ENCODE peak calls at places on chromosomes 4 and X, in four cellular contexts. Y is CD4-positive, alpha-beta T cell; C is psoas muscle; W is HepG2. U is an unnamed sample.

GRCh38 chrX:96147645-96148044 is 537.0 kb upstream of the DIAPH2 start:
- DNase-seq in Y (no peak), C (no peak), W (no peak), U (no peak)

GRCh38 chr4:15457401-15458201 is 12.1 kb upstream of the CC2D2A start:
- DNase-seq in W (peak), Y (no peak), C (no peak), U (no peak)

GRCh38 chr4:17310269-17310652 is 201.6 kb downstream of the QDPR start:
- DNase-seq in C (no peak), W (no peak), Y (no peak), U (no peak)

GRCh38 chrX:140672840-140673731 is 36.5 kb upstream of the LINC00632 start:
- DNase-seq in W (peak), C (no peak), Y (no peak), U (no peak)

GRCh38 chrX:105703876-105704275 is 118.5 kb upstream of the NRK start:
- DNase-seq in C (no peak), W (no peak), Y (no peak), U (no peak)

GRCh38 chrX:152847281-152847680 is 16.4 kb downstream of the NSDHL start:
- DNase-seq in Y (no peak), C (no peak), W (no peak), U (no peak)

GRCh38 chr4:159227984-159228383 is 125.1 kb downstream of the RAPGEF2 start:
- DNase-seq in Y (no peak), W (peak), C (peak), U (no peak)

GRCh38 chr4:154908168-154908567 is 127.1 kb downstream of the RBM46 start:
- DNase-seq in C (no peak), Y (no peak), W (no peak), U (no peak)

GRCh38 chrX:22081475-22082092 is 49.5 kb downstream of the PHEX start:
- DNase-seq in W (peak), Y (peak), C (peak), U (peak)

GRCh38 chr4:93617596-93617995 is 211.0 kb upstream of the ATOH1 start:
- DNase-seq in W (no peak), C (no peak), Y (no peak), U (no peak)

GRCh38 chrX:150605603-150606002 is 37.2 kb downstream of the MTM1 start:
- DNase-seq in Y (no peak), C (no peak), W (peak), U (no peak)

GRCh38 chrX:102599950-102600579 is 750 bp downstream of the ARMCX5 start:
- DNase-seq in W (no peak), Y (no peak), C (no peak), U (no peak)

GRCh38 chr4:98204236-98204553 is 57.0 kb upstream of the RAP1GDS1 start:
- DNase-seq in C (no peak), Y (no peak), W (no peak), U (no peak)

GRCh38 chr4:123741906-123742305 is 345.3 kb downstream of the SPRY1 start:
- DNase-seq in W (no peak), Y (no peak), C (no peak), U (no peak)

GRCh38 chr4:52824603-52825310 is 37.4 kb upstream of the RASL11B start:
- DNase-seq in Y (no peak), C (no peak), W (peak), U (no peak)

GRCh38 chr4:121690001-121690400 is 6.8 kb downstream of the ANXA5 start:
- DNase-seq in W (no peak), Y (no peak), C (no peak), U (no peak)

GRCh38 chrX:15877380-15877779 is 22.8 kb upstream of the AP1S2 start:
- DNase-seq in W (no peak), C (peak), Y (no peak), U (no peak)

GRCh38 chr4:86579941-86580340 is 14.2 kb upstream of the PTPN13 start:
- DNase-seq in W (no peak), Y (no peak), C (no peak), U (no peak)

GRCh38 chr4:140732780-140733179 is 23.4 kb downstream of the TBC1D9 start:
- DNase-seq in W (no peak), C (no peak), Y (no peak), U (no peak)
- TF ChIP-seq CTCF in W (no peak), C (no peak), Y (no peak), U (no peak)

DNA sequence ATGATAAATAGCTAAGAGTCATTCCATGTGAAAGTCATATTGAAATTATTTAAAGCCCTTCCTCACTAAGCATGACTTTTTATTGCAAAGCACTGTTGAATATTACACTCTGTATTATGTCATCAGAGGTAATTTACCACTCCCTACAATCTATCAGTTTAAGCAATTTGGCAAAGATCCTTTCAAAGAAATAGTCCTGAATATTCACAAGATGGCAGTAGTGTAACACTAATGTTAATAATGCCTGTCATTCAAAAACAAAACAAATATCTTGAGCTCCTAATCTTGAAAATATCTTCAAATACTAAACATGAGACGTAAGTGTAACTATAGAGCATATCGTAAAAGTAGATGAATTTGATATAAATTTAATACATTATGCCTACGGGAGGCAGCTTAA is 208.6 kb upstream of the TECRL start:
- DNase-seq in C (no peak), W (no peak), Y (no peak), U (no peak)
- TF ChIP-seq CTCF in C (no peak), W (peak), Y (no peak), U (no peak)

DNA sequence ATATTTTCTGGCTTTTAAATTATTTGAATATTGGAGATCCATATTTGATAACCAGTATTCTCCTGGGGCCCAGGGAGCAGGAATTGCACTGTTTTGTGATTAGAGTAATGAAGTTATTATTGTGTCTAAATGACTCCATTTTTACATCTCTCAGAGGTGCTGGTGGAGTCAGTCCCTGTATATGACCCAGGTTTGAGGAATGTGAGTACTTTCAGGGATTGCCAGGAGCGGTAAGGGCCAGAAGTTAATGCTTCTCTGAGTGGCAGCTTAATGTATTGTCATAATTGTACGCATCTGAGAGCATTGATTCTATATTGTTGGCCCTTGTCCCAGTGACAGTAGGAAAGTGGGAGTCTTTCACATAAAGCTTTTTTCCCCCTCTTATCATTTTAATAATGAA is 146.3 kb downstream of the GATB start:
- DNase-seq in Y (no peak), W (no peak), C (no peak), U (no peak)
- TF ChIP-seq CTCF in Y (no peak), W (no peak), C (no peak), U (no peak)

DNA sequence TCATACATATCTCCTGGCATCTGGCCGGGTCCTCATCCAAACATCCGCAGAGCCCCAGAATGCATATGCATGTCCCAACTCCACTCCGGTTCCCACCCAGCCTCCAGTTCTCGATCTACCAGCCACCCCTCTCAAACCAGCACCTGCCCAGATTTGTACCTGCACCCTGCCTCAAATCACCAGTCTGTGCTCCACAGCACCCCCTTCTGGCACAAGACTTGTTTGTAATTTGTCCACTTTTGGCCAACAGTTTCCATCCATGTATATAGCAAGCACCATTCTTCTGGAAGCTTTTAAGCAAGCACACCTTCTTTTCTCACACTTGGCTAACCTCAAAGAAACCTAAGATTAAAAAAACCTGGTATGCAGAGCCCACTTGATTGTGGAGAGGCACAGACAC is 644.1 kb downstream of the MID1IP1 start:
- DNase-seq in Y (peak), W (no peak), C (no peak), U (no peak)
- TF ChIP-seq CTCF in Y (no peak), W (peak), C (peak), U (peak)

GRCh38 chr4:169921237-169921636 is 105.0 kb downstream of the MFAP3L start:
- DNase-seq in W (no peak), C (no peak), Y (no peak), U (no peak)
- TF ChIP-seq CTCF in W (no peak), C (no peak), Y (no peak), U (no peak)

GRCh38 chr4:145553375-145553774 is 65.8 kb upstream of the MMAA start:
- DNase-seq in W (no peak), C (no peak), Y (no peak), U (no peak)
- TF ChIP-seq CTCF in W (no peak), C (no peak), Y (no peak), U (no peak)

GRCh38 chrX:138756234-138756633 is 44.7 kb upstream of the FGF13 start:
- DNase-seq in Y (no peak), C (peak), W (no peak), U (no peak)
- TF ChIP-seq CTCF in Y (no peak), C (peak), W (peak), U (no peak)

GRCh38 chr4:1192091-1192492 is 19.7 kb upstream of the SPON2 start:
- DNase-seq in Y (no peak), C (peak), W (no peak), U (no peak)
- TF ChIP-seq CTCF in Y (no peak), C (no peak), W (no peak), U (no peak)

GRCh38 chr4:8213121-8213520 is 14.0 kb downstream of the SH3TC1 start:
- DNase-seq in C (no peak), W (no peak), Y (no peak), U (no peak)
- TF ChIP-seq CTCF in C (no peak), W (no peak), Y (no peak), U (no peak)

U was measured in CD14-positive monocyte.